ENCODE peak calls at places on chromosomes 6 and 20, in ten cellular contexts. D is T-helper 1 cell; I is activated CD8-positive, alpha-beta T cell treated with anti-CD3 and anti-CD28 coated beads for 36 hours; G is omental fat pad; P is astrocyte of the cerebellum; U is NCI-H1092 treated with DMSO at 0.1 percent for 48 hours; N is stimulated activated CD4-positive, alpha-beta T cell treated with anti-CD3 and anti-CD28 coated beads, Interleukin-4, amount 100 ng/mL, for 48 hours; J is Calu3; F is coronary artery; R is MCF 10A. M is an unnamed sample.

GRCh38 chr6:114952229-114952628 is 609.4 kb upstream of the HS3ST5 start:
- DNase-seq in N (no peak), R (no peak), D (no peak), P (no peak), G (no peak), I (no peak), F (no peak), U (no peak), J (no peak), M (no peak)

GRCh38 chr6:116229287-116229913 is 24.5 kb downstream of the TSPYL4 start:
- DNase-seq in P (peak; percentile 94), J (no peak), D (no peak), R (peak; percentile 36), U (no peak), F (peak; percentile 89), G (peak; percentile 50), I (peak; percentile 26), N (peak; percentile 27), M (peak; percentile 80)

GRCh38 chr20:51372176-51372803 is 170.2 kb downstream of the NFATC2 start:
- DNase-seq in J (peak; percentile 89), P (peak; percentile 60), D (peak; percentile 33), U (peak; percentile 58), N (peak; percentile 45), G (peak; percentile 40), I (peak; percentile 75), F (no peak), R (peak; percentile 75), M (peak; percentile 74)

GRCh38 chr6:97586344-97586743 is 303.3 kb upstream of the MMS22L start:
- DNase-seq in N (no peak), I (no peak), F (no peak), D (no peak), J (no peak), R (peak; percentile 14), P (peak; percentile 8), U (no peak), G (no peak), M (no peak)

GRCh38 chr6:36677059-36677749 is 1.3 kb upstream of the CDKN1A start:
- DNase-seq in I (no peak), D (no peak), U (no peak), P (no peak), F (no peak), R (peak; percentile 47), J (no peak), N (no peak), G (no peak), M (no peak)

GRCh38 chr6:108559884-108560462 is 744 bp upstream of the FOXO3 start:
- DNase-seq in G (no peak), P (peak; percentile 63), J (peak; percentile 44), F (peak; percentile 88), N (no peak), D (no peak), R (peak; percentile 80), I (peak; percentile 32), U (peak; percentile 57), M (no peak)

GRCh38 chr6:67009818-67010217 is 1302.8 kb upstream of the EYS start:
- DNase-seq in J (no peak), N (no peak), F (no peak), D (no peak), U (no peak), I (no peak), R (no peak), P (no peak), G (no peak), M (no peak)

GRCh38 chr6:6910734-6911295 is 196.9 kb upstream of the RREB1 start:
- DNase-seq in U (no peak), D (no peak), I (no peak), J (no peak), P (no peak), R (peak; percentile 72), G (no peak), N (no peak), F (no peak), M (no peak)

GRCh38 chr6:104705095-104705707 is 154.5 kb downstream of the HACE1 start:
- DNase-seq in I (peak; percentile 53), P (peak; percentile 63), J (no peak), F (no peak), U (no peak), G (no peak), N (no peak), R (peak; percentile 29), D (no peak), M (no peak)

GRCh38 chr6:156406688-156407087 is 370.5 kb upstream of the ARID1B start:
- DNase-seq in R (no peak), N (no peak), P (no peak), U (no peak), G (no peak), I (no peak), F (no peak), J (no peak), D (no peak), M (no peak)

GRCh38 chr6:81766482-81767069 is 14.1 kb upstream of the TENT5A start:
- DNase-seq in R (peak; percentile 94), I (no peak), U (no peak), F (no peak), J (peak; percentile 67), N (no peak), P (peak; percentile 93), D (no peak), G (no peak), M (no peak)

GRCh38 chr6:29510202-29510601 is 22.4 kb upstream of the MAS1L start:
- DNase-seq in F (no peak), D (no peak), P (no peak), J (no peak), U (no peak), I (no peak), R (no peak), N (no peak), G (no peak), M (no peak)

GRCh38 chr6:165883851-165884640 is 221.0 kb upstream of the PDE10A start:
- DNase-seq in R (no peak), P (no peak), D (no peak), N (no peak), U (no peak), F (peak; percentile 14), I (no peak), G (no peak), J (peak; percentile 17), M (no peak)

GRCh38 chr6:106908386-106908840 is 66.1 kb downstream of the CD24 start:
- DNase-seq in R (peak; percentile 22), U (no peak), N (no peak), D (no peak), J (peak; percentile 22), P (no peak), I (no peak), F (no peak), G (no peak), M (no peak)

GRCh38 chr20:56875052-56875663 is 246.1 kb downstream of the TFAP2C start:
- DNase-seq in R (peak; percentile 93), G (no peak), F (no peak), J (peak; percentile 56), I (no peak), N (no peak), P (peak; percentile 59), U (no peak), D (no peak), M (no peak)

GRCh38 chr6:83702077-83702476 is 6.8 kb downstream of the SNAP91 start:
- DNase-seq in N (no peak), G (no peak), I (no peak), R (peak; percentile 20), J (no peak), F (no peak), P (no peak), D (no peak), U (no peak), M (no peak)

GRCh38 chr6:79436232-79436631 is 101.0 kb downstream of the LCA5 start:
- DNase-seq in J (no peak), I (no peak), G (no peak), F (no peak), D (no peak), R (peak; percentile 41), N (no peak), P (no peak), U (no peak), M (no peak)

GRCh38 chr20:1631309-1632227 is 11.8 kb upstream of the SIRPB1 start:
- DNase-seq in N (no peak), D (no peak), G (no peak), J (no peak), F (no peak), R (peak; percentile 67), P (no peak), I (no peak), U (no peak), M (no peak)

GRCh38 chr6:156718647-156719394 is 58.4 kb upstream of the ARID1B start:
- DNase-seq in I (no peak), F (peak; percentile 88), J (no peak), G (no peak), U (no peak), P (no peak), R (peak; percentile 93), D (no peak), N (no peak), M (peak; percentile 34)

GRCh38 chr6:116513224-116513875 is 1.9 kb downstream of the CALHM5 start:
- DNase-seq in R (no peak), D (no peak), F (no peak), J (no peak), N (no peak), G (no peak), U (no peak), P (no peak), I (no peak), M (no peak)

GRCh38 chr6:2807342-2808090 is 34.1 kb downstream of the SERPINB1 start:
- DNase-seq in U (no peak), R (no peak), I (no peak), N (no peak), F (no peak), G (no peak), J (no peak), P (no peak), D (no peak), M (no peak)

GRCh38 chr6:152746172-152746553 is 4.4 kb upstream of the VIP start:
- DNase-seq in F (no peak), I (no peak), R (peak; percentile 66), P (no peak), G (no peak), N (no peak), J (no peak), U (no peak), D (no peak), M (no peak)

GRCh38 chr6:75334266-75335040 is 49.9 kb upstream of the TMEM30A start:
- DNase-seq in G (no peak), U (no peak), N (no peak), I (no peak), P (peak; percentile 75), J (no peak), F (no peak), D (no peak), R (peak; percentile 68), M (no peak)

GRCh38 chr6:117482240-117483003 is at the start of gene DCBLD1:
- DNase-seq in D (peak; percentile 56), P (no peak), G (peak; percentile 29), N (peak; percentile 32), J (peak; percentile 85), R (peak; percentile 75), F (peak; percentile 86), U (no peak), I (peak; percentile 57), M (peak; percentile 83)

GRCh38 chr6:32664827-32665362 is 1.6 kb downstream of the HLA-DQB1 start:
- DNase-seq in J (peak; percentile 79), G (no peak), D (no peak), P (no peak), I (peak; percentile 71), N (peak; percentile 32), F (no peak), R (no peak), U (no peak), M (peak; percentile 41)

GRCh38 chr6:168374051-168374502 is 54.5 kb upstream of the DACT2 start:
- DNase-seq in N (no peak), U (peak; percentile 87), I (no peak), J (no peak), R (no peak), F (no peak), D (no peak), P (no peak), G (no peak), M (no peak)

GRCh38 chr6:34362909-34363713 is 29.4 kb downstream of the NUDT3 start:
- DNase-seq in R (no peak), G (no peak), P (no peak), N (no peak), U (no peak), J (no peak), F (no peak), I (peak; percentile 17), D (no peak), M (no peak)

GRCh38 chr6:168129292-168130167 is 50.5 kb upstream of the FRMD1 start:
- DNase-seq in G (no peak), P (no peak), J (no peak), R (no peak), I (no peak), F (peak; percentile 59), U (no peak), N (no peak), D (no peak), M (no peak)

M was measured in heart right ventricle.